ENCODE peak calls at places on chromosomes 11 and 22, in four cellular contexts. S is K562, P is H1, Y is HepG2. R is an unnamed sample.

GRCh38 chr11:114259124-114259526 is 37.1 kb upstream of the NNMT start:
- DNase-seq in S (no peak), P (no peak), Y (no peak), R (no peak)

GRCh38 chr11:112024778-112025678 is at the start of gene DLAT:
- DNase-seq in S (peak; percentile 88), P (peak; percentile 97), Y (peak; percentile 85), R (peak; percentile 78)

GRCh38 chr22:43829904-43830851 is 18.1 kb upstream of the EFCAB6 start:
- DNase-seq in S (no peak), P (no peak), Y (no peak), R (no peak)

GRCh38 chr22:23157560-23158515 is 12.6 kb downstream of the RAB36 start:
- DNase-seq in S (no peak), P (no peak), Y (no peak), R (no peak)

GRCh38 chr22:37079158-37079557 is 27.6 kb downstream of the KCTD17 start:
- DNase-seq in S (no peak), P (no peak), Y (no peak), R (no peak)

GRCh38 chr11:14454861-14455632 is 44.6 kb downstream of the COPB1 start:
- DNase-seq in S (peak; percentile 14), P (peak; percentile 52), Y (peak; percentile 9), R (no peak)

GRCh38 chr11:31529701-31530100 is 20.1 kb downstream of the ELP4 start:
- DNase-seq in S (no peak), P (no peak), Y (no peak), R (no peak)

GRCh38 chr11:65572356-65573043 is at the start of gene FAM89B:
- DNase-seq in S (peak; percentile 84), P (peak; percentile 86), Y (no peak), R (no peak)

GRCh38 chr11:134639586-134640330 is 227.7 kb upstream of the B3GAT1 start:
- DNase-seq in S (no peak), P (no peak), Y (no peak), R (no peak)

GRCh38 chr11:60923326-60923725 is 934 bp upstream of the TMEM132A start:
- DNase-seq in S (no peak), P (no peak), Y (no peak), R (no peak)

GRCh38 chr11:24324211-24324610 is 172.6 kb upstream of the LUZP2 start:
- DNase-seq in S (no peak), P (no peak), Y (no peak), R (no peak)

GRCh38 chr11:63767415-63768231 is 952 bp downstream of the ZFTA start:
- DNase-seq in S (peak; percentile 65), P (peak; percentile 78), Y (peak; percentile 49), R (no peak)

GRCh38 chr22:31537019-31537535 is 40.7 kb downstream of the SFI1 start:
- DNase-seq in S (peak; percentile 19), P (no peak), Y (no peak), R (peak; percentile 79)

GRCh38 chr11:12862761-12863469 is 146.2 kb upstream of the RASSF10 start:
- DNase-seq in S (peak; percentile 36), P (peak; percentile 63), Y (no peak), R (no peak)

GRCh38 chr11:108592591-108593213 is 866 bp downstream of the EXPH5 start:
- DNase-seq in S (peak; percentile 47), P (peak; percentile 56), Y (no peak), R (no peak)

GRCh38 chr22:20205964-20206708 is 55.3 kb upstream of the CCDC188 start:
- DNase-seq in S (peak; percentile 94), P (no peak), Y (peak; percentile 37), R (peak; percentile 54)

GRCh38 chr22:43174941-43175531 is 11.9 kb downstream of the TTLL12 start:
- DNase-seq in S (no peak), P (no peak), Y (no peak), R (no peak)

GRCh38 chr22:27726726-27727449 is 74.7 kb downstream of the MN1 start:
- DNase-seq in S (peak; percentile 90), P (no peak), Y (peak; percentile 4), R (no peak)

GRCh38 chr11:91947215-91947614 is 277.4 kb upstream of the FAT3 start:
- DNase-seq in S (no peak), P (no peak), Y (no peak), R (no peak)

GRCh38 chr22:38148252-38148651 is 33.4 kb downstream of the PLA2G6 start:
- DNase-seq in S (no peak), P (no peak), Y (no peak), R (no peak)

GRCh38 chr11:65448074-65448417 is 25.4 kb downstream of the NEAT1 start:
- DNase-seq in S (no peak), P (no peak), Y (no peak), R (no peak)

GRCh38 chr11:47225552-47226137 is 10.9 kb downstream of the DDB2 start:
- DNase-seq in S (no peak), P (no peak), Y (no peak), R (peak; percentile 48)
- TF ChIP-seq RAD21 in S (no peak), P (no peak), Y (no peak), R (no peak)

DNA sequence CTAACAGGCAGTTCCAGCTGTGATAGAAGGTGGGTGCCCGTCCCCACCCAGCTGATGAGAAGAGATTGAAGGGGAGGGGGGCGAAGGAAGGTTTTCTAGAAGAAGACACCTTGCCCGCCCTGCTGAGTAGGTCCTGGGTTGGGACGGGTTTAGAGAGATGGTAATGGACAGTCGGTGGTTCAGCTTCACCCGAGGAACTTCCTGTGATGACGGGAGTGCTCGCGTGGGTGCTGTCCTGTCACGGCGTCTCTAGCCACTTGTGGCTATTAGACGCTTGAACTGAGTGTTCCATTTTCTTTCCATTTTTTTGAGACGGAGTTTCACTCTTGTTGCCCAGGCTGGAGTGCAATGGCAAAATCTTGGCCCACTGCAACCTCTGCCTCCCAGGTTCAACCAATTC is 27.6 kb upstream of the MGAT3 start:
- DNase-seq in S (no peak), P (no peak), Y (no peak), R (no peak)
- H3K27ac ChIP-seq in S (no peak overlapping the region), P (peak overlapping the region; percentile 46), Y (no peak overlapping the region), R (no peak overlapping the region)

DNA sequence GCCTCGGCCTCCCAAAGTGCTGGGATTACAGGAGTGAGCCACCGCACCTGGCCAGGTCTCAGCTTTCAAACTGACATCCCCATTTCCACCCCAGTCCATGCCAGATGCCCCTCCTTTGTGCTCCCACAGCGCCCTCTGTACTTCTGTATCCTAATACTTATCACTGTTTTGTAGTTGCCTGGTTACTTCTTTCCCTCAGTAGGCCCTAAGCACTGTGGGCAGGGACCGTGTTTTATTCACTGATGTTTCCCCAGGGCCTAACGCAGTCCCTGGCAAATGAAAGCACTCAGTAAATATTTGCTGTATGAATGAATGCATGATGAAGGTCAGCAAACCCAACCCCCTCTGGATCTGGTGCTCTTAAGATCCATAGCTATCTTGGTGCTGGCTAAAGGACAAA is 2.2 kb upstream of the TRIM3 start:
- DNase-seq in S (no peak), P (peak; percentile 46), Y (peak; percentile 41), R (no peak)
- TF ChIP-seq BRCA1 in S (no peak), P (no peak), Y (no peak), R (no peak)

GRCh38 chr11:10727259-10727851 is 23.7 kb upstream of the CTR9 start:
- DNase-seq in S (no peak), P (no peak), Y (no peak), R (no peak)
- TF ChIP-seq RAD21 in S (no peak), P (no peak), Y (no peak), R (no peak)

GRCh38 chr11:125299061-125299616 is 134.6 kb downstream of the PKNOX2 start:
- DNase-seq in S (no peak), P (no peak), Y (no peak), R (no peak)
- H3K27ac ChIP-seq in S (no peak overlapping the region), P (no peak overlapping the region), Y (no peak overlapping the region), R (no peak overlapping the region)

DNA sequence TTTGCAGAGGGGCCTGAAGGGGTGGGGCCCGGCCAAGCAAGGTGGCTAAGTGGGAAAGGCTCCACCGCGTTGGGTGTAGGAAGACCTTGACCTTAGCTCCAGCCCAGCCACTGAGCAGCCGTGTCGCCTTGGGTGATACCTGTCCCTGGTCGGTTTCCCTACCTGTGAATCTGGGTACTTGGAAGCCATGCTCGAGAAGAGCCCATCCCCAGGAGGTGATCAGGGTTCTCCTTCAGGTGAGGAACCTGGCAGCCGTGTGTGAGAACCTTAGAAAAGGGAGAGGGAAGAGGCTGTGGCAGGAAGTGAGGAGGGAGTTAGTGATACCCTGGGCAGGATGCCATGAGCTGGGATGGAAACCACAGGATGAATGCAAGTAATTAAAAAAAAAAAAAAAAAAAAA is 21.6 kb downstream of the PPARA start:
- DNase-seq in S (no peak), P (no peak), Y (no peak), R (no peak)
- TF ChIP-seq BRCA1 in S (no peak), P (no peak), Y (no peak), R (no peak)

GRCh38 chr22:26310616-26311015 is 118.4 kb upstream of the ASPHD2 start:
- DNase-seq in S (no peak), P (no peak), Y (no peak), R (no peak)

GRCh38 chr22:26314656-26315055 is 114.4 kb upstream of the ASPHD2 start:
- DNase-seq in S (no peak), P (no peak), Y (no peak), R (no peak)

GRCh38 chr22:26316732-26317131 is 112.3 kb upstream of the ASPHD2 start:
- DNase-seq in S (no peak), P (no peak), Y (no peak), R (no peak)

GRCh38 chr22:26314171-26314570 is 114.9 kb upstream of the ASPHD2 start:
- DNase-seq in S (no peak), P (no peak), Y (no peak), R (no peak)

GRCh38 chr22:26313291-26313690 is 115.8 kb upstream of the ASPHD2 start:
- DNase-seq in S (no peak), P (no peak), Y (no peak), R (no peak)
- TF ChIP-seq RAD21 in S (no peak), P (no peak), Y (no peak), R (no peak)

R was measured in GM12878.